ENCODE peak calls at places on chromosome 16, in seven cellular contexts. B is NCI-H510A treated with DMSO at 0.1 percent for 48 hours; R is CD4-positive, alpha-beta T cell; S is cardiac muscle cell; F is head of caudate nucleus; V is stimulated activated CD4-positive, alpha-beta T cell treated with anti-CD3 and anti-CD28 coated beads, Interleukin-15, amount 100 ng/mL, for 48 hours; L is caudate nucleus. N is an unnamed sample.

GRCh38 chr16:87198881-87199280 is 118.3 kb downstream of the C16orf95 start:
- DNase-seq in L (no peak), F (no peak), R (no peak), S (no peak), B (no peak), V (no peak), N (no peak)

GRCh38 chr16:77403732-77404131 is 31.1 kb downstream of the ADAMTS18 start:
- DNase-seq in F (no peak), S (no peak), V (no peak), R (no peak), B (no peak), L (no peak), N (no peak)

GRCh38 chr16:51427081-51427480 is 276.0 kb upstream of the SALL1 start:
- DNase-seq in V (no peak), L (no peak), F (no peak), B (no peak), S (no peak), R (no peak), N (no peak)

GRCh38 chr16:55506083-55506482 is 2.8 kb upstream of the LPCAT2 start:
- DNase-seq in L (no peak), F (no peak), R (no peak), B (peak; percentile 34), V (no peak), S (no peak), N (no peak)

GRCh38 chr16:51152691-51153261 is 1.7 kb upstream of the SALL1 start:
- DNase-seq in S (no peak), R (no peak), L (no peak), F (no peak), B (peak; percentile 29), V (no peak), N (no peak)

GRCh38 chr16:13928644-13929043 is 8.7 kb downstream of the ERCC4 start:
- DNase-seq in B (no peak), R (no peak), V (no peak), S (no peak), F (no peak), L (no peak), N (no peak)

GRCh38 chr16:11896776-11897175 is 19.0 kb downstream of the GSPT1 start:
- DNase-seq in R (no peak), L (no peak), V (no peak), B (no peak), F (peak; percentile 71), S (peak; percentile 51), N (no peak)

GRCh38 chr16:87951550-87952538 is 610 bp downstream of the BANP start:
- DNase-seq in S (peak; percentile 16), V (no peak), B (no peak), L (no peak), F (no peak), R (no peak), N (no peak)

GRCh38 chr16:83925095-83925905 is 26.4 kb downstream of the MLYCD start:
- DNase-seq in L (no peak), F (peak; percentile 57), B (no peak), R (no peak), V (no peak), S (no peak), N (no peak)

GRCh38 chr16:50202926-50203624 is 50.0 kb downstream of the TENT4B start:
- DNase-seq in B (no peak), V (no peak), L (no peak), F (no peak), R (no peak), S (peak; percentile 94), N (no peak)

GRCh38 chr16:2985893-2986355 is 5.7 kb upstream of the PKMYT1 start:
- DNase-seq in F (no peak), S (no peak), V (no peak), R (no peak), B (no peak), L (no peak), N (no peak)

GRCh38 chr16:83137326-83137770 is 510.6 kb downstream of the CDH13 start:
- DNase-seq in B (no peak), S (peak; percentile 89), L (no peak), R (no peak), F (peak; percentile 10), V (no peak), N (no peak)

GRCh38 chr16:25691519-25692091 is at the start of gene HS3ST4:
- DNase-seq in S (no peak), V (no peak), B (peak; percentile 69), L (no peak), R (no peak), F (peak; percentile 74), N (no peak)

GRCh38 chr16:58332997-58333700 is 38.3 kb upstream of the PRSS54 start:
- DNase-seq in R (no peak), S (no peak), F (no peak), L (no peak), B (no peak), V (no peak), N (no peak)

GRCh38 chr16:22240023-22240697 is 34.1 kb downstream of the EEF2K start:
- DNase-seq in S (peak; percentile 71), R (no peak), V (no peak), B (no peak), L (no peak), F (no peak), N (no peak)

GRCh38 chr16:1216296-1216619 is 8.8 kb downstream of the TPSG1 start:
- DNase-seq in F (no peak), R (no peak), V (no peak), B (no peak), L (no peak), S (no peak), N (peak; percentile 15)

GRCh38 chr16:7713244-7713643 is 380.6 kb downstream of the RBFOX1 start:
- DNase-seq in V (no peak), F (no peak), R (no peak), S (no peak), L (no peak), B (no peak), N (no peak)

GRCh38 chr16:57732683-57733082 is 2.9 kb upstream of the KATNB1 start:
- DNase-seq in V (no peak), F (no peak), S (no peak), L (no peak), R (no peak), B (no peak), N (no peak)

GRCh38 chr16:74738816-74739215 is 35.8 kb downstream of the FA2H start:
- DNase-seq in B (no peak), R (no peak), S (no peak), F (no peak), L (no peak), V (no peak), N (no peak)

GRCh38 chr16:50585331-50585776 is 37.2 kb downstream of the NKD1 start:
- DNase-seq in F (peak; percentile 24), B (no peak), R (no peak), V (no peak), L (peak; percentile 20), S (peak; percentile 87), N (no peak)

GRCh38 chr16:54169112-54169511 is 117.5 kb downstream of the IRX3 start:
- DNase-seq in B (no peak), S (no peak), R (no peak), L (no peak), V (no peak), F (no peak), N (no peak)

GRCh38 chr16:55853114-55853513 is 20.2 kb upstream of the CES1 start:
- DNase-seq in V (no peak), L (no peak), S (no peak), B (no peak), R (no peak), F (no peak), N (no peak)

GRCh38 chr16:78462261-78463208 is 363.1 kb downstream of the WWOX start:
- DNase-seq in F (peak; percentile 14), S (no peak), L (no peak), R (no peak), B (peak; percentile 33), V (no peak), N (no peak)

GRCh38 chr16:26795184-26795583 is 271.5 kb upstream of the C16orf82 start:
- DNase-seq in B (peak; percentile 17), F (peak; percentile 24), S (no peak), V (no peak), L (no peak), R (no peak), N (peak; percentile 12)

GRCh38 chr16:78761427-78761826 is 662.0 kb downstream of the WWOX start:
- DNase-seq in R (no peak), B (no peak), V (no peak), F (no peak), L (no peak), S (no peak), N (no peak)

GRCh38 chr16:28009586-28010373 is 53.7 kb downstream of the GSG1L start:
- DNase-seq in V (no peak), L (peak; percentile 22), R (no peak), S (no peak), F (peak; percentile 74), B (no peak), N (no peak)

GRCh38 chr16:70582280-70582978 is 58.8 kb downstream of the SF3B3 start:
- DNase-seq in F (no peak), S (no peak), L (no peak), V (no peak), B (no peak), R (no peak), N (peak; percentile 20)

GRCh38 chr16:80028581-80029380 is 428.2 kb upstream of the MAF start:
- DNase-seq in B (no peak), L (no peak), F (no peak), S (no peak), V (no peak), R (no peak), N (no peak)

GRCh38 chr16:65773319-65773874 is 593.1 kb upstream of the CDH5 start:
- DNase-seq in R (no peak), S (no peak), F (no peak), V (no peak), L (no peak), B (no peak), N (no peak)

GRCh38 chr16:64278196-64278595 is 843.7 kb downstream of the CDH11 start:
- DNase-seq in R (no peak), B (no peak), F (no peak), L (no peak), S (no peak), V (no peak), N (no peak)

GRCh38 chr16:51409001-51409675 is 258.1 kb upstream of the SALL1 start:
- DNase-seq in S (peak; percentile 48), R (no peak), B (no peak), F (no peak), L (no peak), V (no peak), N (no peak)

GRCh38 chr16:6864670-6865069 is 468.0 kb upstream of the RBFOX1 start:
- DNase-seq in B (no peak), V (no peak), L (no peak), F (no peak), R (no peak), S (no peak), N (no peak)

GRCh38 chr16:4811242-4811641 is 8.8 kb upstream of the ROGDI start:
- DNase-seq in S (no peak), L (no peak), R (no peak), V (no peak), F (no peak), B (no peak), N (no peak)

GRCh38 chr16:84198401-84198800 is 7.4 kb downstream of the ADAD2 start:
- DNase-seq in S (peak; percentile 75), V (no peak), R (no peak), L (no peak), B (no peak), F (no peak), N (no peak)

GRCh38 chr16:89089142-89089541 is 4.5 kb upstream of the ACSF3 start:
- DNase-seq in L (no peak), V (no peak), S (no peak), F (no peak), B (no peak), R (no peak), N (no peak)

GRCh38 chr16:56795011-56795410 is 65.1 kb downstream of the NUP93 start:
- DNase-seq in V (no peak), R (no peak), L (no peak), F (no peak), S (no peak), B (no peak), N (peak; percentile 11)

GRCh38 chr16:84166796-84167695 is 19.8 kb downstream of the TAF1C start:
- DNase-seq in B (no peak), V (peak; percentile 21), F (no peak), R (no peak), L (no peak), S (no peak), N (no peak)

GRCh38 chr16:51607202-51607756 is 456.2 kb upstream of the SALL1 start:
- DNase-seq in F (no peak), V (no peak), L (no peak), R (no peak), S (no peak), B (no peak), N (no peak)

N was measured in NCI-H146.